ENCODE peak calls at places on chromosomes 5 and 9, in four cellular contexts. B, A, U and Y are unnamed samples.

GRCh38 chr9:89806371-89807100 is 201.7 kb downstream of the GADD45G start:
- DNase-seq in B (no peak), A (peak), U (no peak), Y (no peak)

GRCh38 chr5:64977779-64978178 is 209.0 kb downstream of the CWC27 start:
- DNase-seq in B (no peak), A (peak), U (no peak), Y (no peak)

GRCh38 chr5:115636008-115636407 is 10.2 kb upstream of the TMED7 start:
- DNase-seq in B (no peak), A (no peak), U (no peak), Y (no peak)

GRCh38 chr5:59007460-59008063 is 424.7 kb downstream of the RAB3C start:
- DNase-seq in B (peak), A (peak), U (no peak), Y (no peak)

GRCh38 chr5:39439582-39439981 is 14.8 kb upstream of the DAB2 start:
- DNase-seq in B (no peak), A (no peak), U (no peak), Y (no peak)

GRCh38 chr5:89929173-89929572 is 480.4 kb downstream of the CETN3 start:
- DNase-seq in B (peak), A (peak), U (no peak), Y (no peak)

GRCh38 chr5:8553364-8553763 is 684.4 kb downstream of the MTRR start:
- DNase-seq in B (no peak), A (no peak), U (no peak), Y (no peak)

GRCh38 chr9:5529683-5530221 is 19.4 kb downstream of the PDCD1LG2 start:
- DNase-seq in B (no peak), A (no peak), U (no peak), Y (no peak)

GRCh38 chr9:115198018-115198417 is 80.1 kb upstream of the TNC start:
- DNase-seq in B (no peak), A (peak), U (no peak), Y (peak)

GRCh38 chr5:177431317-177432142 is 5.1 kb downstream of the GRK6 start:
- DNase-seq in B (no peak), A (no peak), U (no peak), Y (peak)

GRCh38 chr5:143791848-143792701 is 19.9 kb upstream of the HMHB1 start:
- DNase-seq in B (no peak), A (peak), U (no peak), Y (no peak)

GRCh38 chr9:36286388-36286787 is 28.1 kb upstream of the GNE start:
- DNase-seq in B (no peak), A (peak), U (no peak), Y (no peak)

GRCh38 chr5:135880278-135880677 is 15.4 kb downstream of the IL9 start:
- DNase-seq in B (peak), A (no peak), U (no peak), Y (no peak)

GRCh38 chr5:43066231-43066798 is 26.2 kb upstream of the ANXA2R start:
- DNase-seq in B (peak), A (peak), U (peak), Y (peak)

GRCh38 chr5:102018690-102019089 is 277.4 kb downstream of the SLCO4C1 start:
- DNase-seq in B (no peak), A (no peak), U (no peak), Y (peak)

GRCh38 chr9:8391566-8391965 is 592.0 kb upstream of the DMAC1 start:
- DNase-seq in B (no peak), A (no peak), U (no peak), Y (no peak)

GRCh38 chr5:124995451-124995850 is 249.0 kb upstream of the ZNF608 start:
- DNase-seq in B (no peak), A (peak), U (no peak), Y (no peak)

GRCh38 chr5:93404246-93404645 is 176.8 kb downstream of the NR2F1-AS1 start:
- DNase-seq in B (no peak), A (peak), U (no peak), Y (no peak)

GRCh38 chr9:79054500-79054899 is 517.3 kb upstream of the TLE4 start:
- DNase-seq in B (no peak), A (no peak), U (no peak), Y (no peak)

GRCh38 chr5:149757956-149758355 is 27.8 kb downstream of the PPARGC1B start:
- DNase-seq in B (no peak), A (no peak), U (no peak), Y (no peak)

GRCh38 chr5:175748650-175749049 is 90.8 kb downstream of the HRH2 start:
- DNase-seq in B (no peak), A (no peak), U (no peak), Y (peak)

GRCh38 chr5:78920604-78921003 is 64.5 kb downstream of the ARSB start:
- DNase-seq in B (no peak), A (peak), U (no peak), Y (no peak)

GRCh38 chr5:172505403-172505759 is 51.1 kb upstream of the SH3PXD2B start:
- DNase-seq in B (no peak), A (no peak), U (no peak), Y (peak)

GRCh38 chr5:102578362-102578761 is 79.6 kb upstream of the SLCO6A1 start:
- DNase-seq in B (no peak), A (no peak), U (no peak), Y (no peak)

GRCh38 chr9:130451004-130451390 is 6.2 kb downstream of the ASS1 start:
- DNase-seq in B (no peak), A (no peak), U (no peak), Y (no peak)

GRCh38 chr5:65151632-65152031 is 330.1 kb downstream of the ADAMTS6 start:
- DNase-seq in B (no peak), A (peak), U (no peak), Y (no peak)

GRCh38 chr5:134458676-134459403 is 47.2 kb upstream of the CDKN2AIPNL start:
- DNase-seq in B (no peak), A (no peak), U (no peak), Y (no peak)

GRCh38 chr9:136016221-136016881 is 55.2 kb upstream of the UBAC1 start:
- DNase-seq in B (no peak), A (no peak), U (no peak), Y (no peak)

GRCh38 chr9:109574061-109574882 is 76.2 kb upstream of the PTPN3 start:
- DNase-seq in B (peak), A (peak), U (no peak), Y (no peak)

GRCh38 chr5:148214665-148215064 is 11.8 kb downstream of the SPINK6 start:
- DNase-seq in B (no peak), A (peak), U (no peak), Y (no peak)

GRCh38 chr9:114611516-114612271 is 603 bp downstream of the TMEM268 start:
- DNase-seq in B (no peak), A (peak), U (no peak), Y (peak)

GRCh38 chr9:4497855-4498254 is 7.6 kb downstream of the SLC1A1 start:
- DNase-seq in B (no peak), A (no peak), U (no peak), Y (no peak)

GRCh38 chr5:1665231-1665630 is 134.4 kb downstream of the MRPL36 start:
- DNase-seq in B (no peak), A (no peak), U (peak), Y (peak)

GRCh38 chr5:97406950-97407676 is 224.1 kb upstream of the RIOK2 start:
- DNase-seq in B (no peak), A (no peak), U (no peak), Y (no peak)

GRCh38 chr5:80720181-80720580 is 65.4 kb upstream of the DHFR start:
- DNase-seq in B (no peak), A (no peak), U (no peak), Y (no peak)

GRCh38 chr5:31854625-31855526 is 215.9 kb downstream of the PDZD2 start:
- DNase-seq in B (no peak), A (peak), U (peak), Y (peak)
- TF ChIP-seq CTCF in B (no peak), A (peak), U (no peak), Y (no peak)

DNA sequence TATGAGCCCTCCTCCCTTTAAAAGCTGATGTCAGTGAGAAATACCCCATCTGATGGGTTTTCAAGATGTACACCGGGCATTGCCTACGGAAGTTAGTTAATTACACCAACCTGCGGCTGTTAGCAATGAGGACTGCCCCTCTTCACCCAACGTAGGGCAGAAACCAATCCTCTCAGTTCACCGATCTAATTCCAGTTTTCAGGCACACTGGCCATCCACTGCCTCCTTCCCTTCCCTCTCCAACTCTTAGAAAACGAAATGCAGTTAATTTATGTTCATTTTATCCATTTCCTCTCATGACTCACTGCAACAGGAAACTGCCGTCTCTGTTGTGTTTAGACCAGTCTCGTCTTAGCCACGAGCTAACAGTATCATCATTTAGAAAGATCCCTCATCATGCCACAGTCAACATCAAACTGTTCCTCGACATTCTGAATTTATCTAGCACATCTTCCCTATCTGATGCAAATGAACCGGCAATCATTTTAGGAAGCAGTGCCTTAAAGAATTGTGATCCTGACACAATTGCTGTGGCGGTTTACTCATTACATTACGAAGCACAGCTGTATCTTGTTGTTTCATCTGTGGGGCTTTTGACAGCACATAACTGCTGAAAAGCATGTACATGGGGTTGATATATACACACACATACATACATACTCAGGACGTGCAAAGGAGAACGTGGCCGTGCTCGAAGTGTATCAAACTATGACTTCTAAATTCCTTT is 168.6 kb downstream of the EFNA5 start:
- DNase-seq in B (no peak), A (peak), U (no peak), Y (no peak)
- H3K4me3 ChIP-seq in B (no peak), A (no peak), U (no peak), Y (no peak)

DNA sequence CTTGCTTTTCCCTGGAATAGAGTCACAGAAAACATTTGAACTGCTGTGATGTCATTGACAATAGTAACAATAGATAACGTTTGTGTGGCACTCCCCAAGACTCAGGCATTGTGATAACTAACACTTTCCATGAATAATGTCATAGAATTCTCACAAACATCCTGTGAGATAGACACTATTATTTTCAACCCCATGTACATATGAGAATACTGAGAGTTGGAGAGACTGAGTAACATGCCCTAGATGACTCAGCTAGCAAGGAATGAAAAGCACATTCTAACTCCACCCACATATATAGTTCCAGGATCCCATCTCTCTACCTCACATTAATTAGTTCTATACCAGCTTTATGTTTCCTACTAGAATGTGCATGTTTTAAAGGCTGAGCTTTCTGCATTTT is 71.4 kb downstream of the ASTN2 start:
- DNase-seq in B (no peak), A (peak), U (no peak), Y (no peak)
- TF ChIP-seq CTCF in B (no peak), A (no peak), U (no peak), Y (no peak)

GRCh38 chr5:180494060-180494509 is at the start of gene CNOT6:
- DNase-seq in B (peak), A (peak), U (peak), Y (peak)

GRCh38 chr5:180494510-180495181 is 467 bp downstream of the CNOT6 start:
- DNase-seq in B (no peak), A (peak), U (peak), Y (peak)

GRCh38 chr5:180498378-180498777 is 4.2 kb downstream of the CNOT6 start:
- DNase-seq in B (no peak), A (no peak), U (no peak), Y (no peak)

GRCh38 chr5:180495292-180495691 is 1.1 kb downstream of the CNOT6 start:
- DNase-seq in B (no peak), A (no peak), U (no peak), Y (no peak)

GRCh38 chr5:180495991-180496741 is 2.0 kb downstream of the CNOT6 start:
- DNase-seq in B (no peak), A (no peak), U (no peak), Y (no peak)
- H3K4me3 ChIP-seq in B (peak), A (no peak), U (no peak), Y (no peak)

GRCh38 chr9:74277532-74277931 is 219.6 kb upstream of the RORB start:
- DNase-seq in B (no peak), A (no peak), U (no peak), Y (no peak)
- TF ChIP-seq CTCF in B (no peak), A (no peak), U (no peak), Y (no peak)

DNA sequence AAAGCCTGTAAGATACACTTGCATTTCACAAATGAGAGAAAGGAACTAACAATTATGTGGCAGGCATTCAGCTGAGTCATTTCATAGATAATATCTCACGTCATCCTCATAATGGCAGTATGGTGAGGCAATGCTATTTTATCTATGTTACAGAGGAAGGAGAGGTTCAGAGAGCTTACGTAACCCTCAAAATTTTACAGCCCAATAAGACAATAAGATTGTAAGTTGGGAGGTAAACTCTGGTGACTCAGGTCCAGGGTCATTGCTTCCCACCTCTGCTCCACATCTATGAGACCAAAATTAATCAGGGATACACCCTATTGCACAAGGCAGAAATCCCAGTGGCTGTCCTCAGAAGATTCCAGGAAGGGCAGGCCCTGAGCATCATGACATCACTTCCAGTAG is 309.7 kb downstream of the NSG2 start:
- DNase-seq in B (no peak), A (peak), U (no peak), Y (no peak)
- H3K4me3 ChIP-seq in B (no peak), A (no peak), U (no peak), Y (no peak)

GRCh38 chr5:129137637-129138036 is 43.1 kb downstream of the ISOC1 start:
- DNase-seq in B (no peak), A (no peak), U (no peak), Y (no peak)

GRCh38 chr5:129133553-129133952 is 39.0 kb downstream of the ISOC1 start:
- DNase-seq in B (no peak), A (no peak), U (no peak), Y (no peak)

DNA sequence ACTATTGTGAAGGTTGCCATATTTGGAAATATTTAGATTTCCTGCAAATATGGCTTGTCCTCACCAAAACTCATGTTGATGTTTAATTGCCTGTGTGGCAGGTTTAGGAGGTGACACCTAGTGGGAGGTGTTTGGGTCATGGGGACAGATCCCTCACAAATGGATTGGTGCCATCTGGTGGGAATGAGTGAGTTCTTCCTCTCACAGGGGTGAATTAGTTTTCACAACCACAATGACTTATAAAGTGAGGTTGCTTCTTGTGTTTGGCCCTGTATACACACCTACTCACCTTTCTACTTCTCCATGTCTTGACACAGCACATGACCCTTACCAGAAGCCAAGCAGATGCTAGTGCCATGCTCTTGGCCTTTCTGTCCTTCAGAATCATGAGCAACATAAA is 41.1 kb downstream of the ISOC1 start:
- DNase-seq in B (peak), A (peak), U (no peak), Y (no peak)
- TF ChIP-seq CTCF in B (peak), A (no peak), U (no peak), Y (no peak)